ENCODE peak calls at places on chromosome 3, in six cellular contexts. G is left ventricle myocardium inferior, T is tibial artery, E is heart right ventricle, J is AG09319, H is psoas muscle. U is an unnamed sample.

GRCh38 chr3:111874177-111874820 is 15.2 kb downstream of the PHLDB2 start:
- DNase-seq in T (no peak), H (no peak), J (no peak), E (no peak), G (no peak), U (no peak)

GRCh38 chr3:52983336-52983807 is 62.5 kb downstream of the SFMBT1 start:
- DNase-seq in T (no peak), J (no peak), H (no peak), G (no peak), E (no peak), U (no peak)

GRCh38 chr3:111246967-111247760 is 175.5 kb downstream of the NECTIN3 start:
- DNase-seq in G (no peak), T (no peak), J (no peak), H (no peak), E (no peak), U (no peak)

GRCh38 chr3:52136513-52136912 is 17.7 kb downstream of the POC1A start:
- DNase-seq in E (no peak), T (peak), H (peak), J (no peak), G (no peak), U (no peak)

GRCh38 chr3:43872301-43872700 is 181.6 kb downstream of the ABHD5 start:
- DNase-seq in G (no peak), T (no peak), H (no peak), E (no peak), J (no peak), U (no peak)

GRCh38 chr3:89560546-89560945 is 453.1 kb downstream of the EPHA3 start:
- DNase-seq in G (no peak), H (no peak), E (no peak), J (no peak), T (no peak), U (no peak)

GRCh38 chr3:174945276-174945675 is 86.1 kb downstream of the NAALADL2 start:
- DNase-seq in H (no peak), E (no peak), G (no peak), T (no peak), J (no peak), U (no peak)

GRCh38 chr3:153848701-153849100 is 272.5 kb upstream of the ARHGEF26 start:
- DNase-seq in H (no peak), T (no peak), E (no peak), G (no peak), J (no peak), U (no peak)

GRCh38 chr3:67863869-67864268 is 209.5 kb upstream of the SUCLG2 start:
- DNase-seq in E (no peak), H (no peak), T (no peak), J (no peak), G (no peak), U (no peak)

GRCh38 chr3:127608362-127608718 is 10.1 kb downstream of the MCM2 start:
- DNase-seq in J (no peak), H (peak), T (no peak), G (peak), E (peak), U (no peak)

GRCh38 chr3:94734201-94734600 is 671.3 kb downstream of the NSUN3 start:
- DNase-seq in T (no peak), E (no peak), H (no peak), G (no peak), J (no peak), U (no peak)

GRCh38 chr3:42819351-42819965 is 10.2 kb downstream of the ACKR2 start:
- DNase-seq in J (no peak), H (no peak), T (no peak), E (no peak), G (no peak), U (no peak)

GRCh38 chr3:41881233-41881821 is 80.6 kb downstream of the ULK4 start:
- DNase-seq in H (no peak), E (no peak), T (no peak), J (peak), G (no peak), U (no peak)

GRCh38 chr3:123869165-123869564 is 15.0 kb downstream of the MYLK start:
- DNase-seq in H (no peak), T (no peak), G (no peak), E (no peak), J (no peak), U (no peak)

GRCh38 chr3:38084969-38085942 is 46.2 kb downstream of the DLEC1 start:
- DNase-seq in G (no peak), H (no peak), E (no peak), T (no peak), J (no peak), U (no peak)

GRCh38 chr3:107045791-107046190 is 331.4 kb upstream of the CCDC54 start:
- DNase-seq in E (no peak), G (no peak), J (no peak), T (no peak), H (no peak), U (no peak)

GRCh38 chr3:46867550-46867898 is 4.3 kb upstream of the MYL3 start:
- DNase-seq in T (peak), H (peak), G (peak), E (peak), J (no peak), U (no peak)

GRCh38 chr3:16587047-16587702 is 18.0 kb downstream of the DAZL start:
- DNase-seq in G (no peak), J (no peak), T (no peak), E (no peak), H (no peak), U (no peak)

GRCh38 chr3:107404727-107405519 is 27.7 kb downstream of the CCDC54 start:
- DNase-seq in G (no peak), J (no peak), E (no peak), H (no peak), T (no peak), U (no peak)

GRCh38 chr3:8992854-8993253 is 29.6 kb upstream of the RAD18 start:
- DNase-seq in H (no peak), J (no peak), E (no peak), G (no peak), T (no peak), U (no peak)

GRCh38 chr3:161879470-161879869 is 382.9 kb downstream of the OTOL1 start:
- DNase-seq in J (no peak), T (no peak), E (no peak), H (no peak), G (no peak), U (no peak)

GRCh38 chr3:126474498-126475410 is 937 bp downstream of the ZXDC start:
- DNase-seq in J (no peak), G (no peak), T (peak), E (peak), H (peak), U (peak)

GRCh38 chr3:17643691-17644090 is 98.7 kb downstream of the TBC1D5 start:
- DNase-seq in T (no peak), E (no peak), H (no peak), J (peak), G (no peak), U (no peak)

GRCh38 chr3:191363221-191363620 is 32.9 kb upstream of the UTS2B start:
- DNase-seq in E (no peak), G (no peak), H (no peak), J (no peak), T (no peak), U (no peak)

DNA sequence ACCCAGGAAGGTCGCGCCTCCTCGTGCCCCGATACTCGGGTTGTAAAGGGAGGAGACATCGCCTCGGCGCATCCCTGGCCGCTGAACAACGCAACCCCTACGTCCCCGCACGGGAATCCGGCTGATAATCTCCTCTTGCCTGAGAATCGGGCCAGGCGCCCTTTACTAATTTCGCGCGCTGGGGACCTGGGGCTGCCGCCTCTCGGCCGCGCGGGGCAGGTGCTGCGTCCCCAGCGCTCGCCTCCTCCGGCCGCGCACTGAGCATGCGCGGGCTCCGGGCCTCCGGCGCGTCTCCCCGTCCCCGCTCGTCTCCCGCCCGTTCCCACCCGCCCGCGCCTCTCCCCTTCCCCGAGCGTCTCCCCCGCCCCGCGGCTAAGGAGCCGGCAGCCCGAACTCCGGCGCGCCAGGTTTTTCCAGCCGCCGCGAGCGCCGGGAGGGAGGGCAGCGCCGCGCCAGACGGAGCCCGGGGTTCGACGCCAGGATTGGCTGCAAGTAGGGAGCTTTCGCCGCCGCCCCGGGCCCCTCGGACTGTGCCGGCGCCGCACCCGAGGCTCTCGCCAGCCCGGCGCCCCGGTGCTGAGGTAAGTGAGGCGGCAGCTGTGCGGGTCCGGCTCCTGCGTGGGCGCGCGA is at the start of gene CNTN4:
- DNase-seq in T (peak), J (no peak), G (peak), H (peak), E (peak), U (no peak)
- TF ChIP-seq CTCF in T (peak), J (no peak), G (peak), H (no peak), E (no peak), U (no peak)

GRCh38 chr3:196843435-196844110 is 24.1 kb upstream of the SENP5 start:
- DNase-seq in J (no peak), T (no peak), E (no peak), G (no peak), H (no peak), U (no peak)

GRCh38 chr3:196837819-196838420 is 29.8 kb upstream of the SENP5 start:
- DNase-seq in E (peak), T (peak), G (peak), J (peak), H (peak), U (peak)

DNA sequence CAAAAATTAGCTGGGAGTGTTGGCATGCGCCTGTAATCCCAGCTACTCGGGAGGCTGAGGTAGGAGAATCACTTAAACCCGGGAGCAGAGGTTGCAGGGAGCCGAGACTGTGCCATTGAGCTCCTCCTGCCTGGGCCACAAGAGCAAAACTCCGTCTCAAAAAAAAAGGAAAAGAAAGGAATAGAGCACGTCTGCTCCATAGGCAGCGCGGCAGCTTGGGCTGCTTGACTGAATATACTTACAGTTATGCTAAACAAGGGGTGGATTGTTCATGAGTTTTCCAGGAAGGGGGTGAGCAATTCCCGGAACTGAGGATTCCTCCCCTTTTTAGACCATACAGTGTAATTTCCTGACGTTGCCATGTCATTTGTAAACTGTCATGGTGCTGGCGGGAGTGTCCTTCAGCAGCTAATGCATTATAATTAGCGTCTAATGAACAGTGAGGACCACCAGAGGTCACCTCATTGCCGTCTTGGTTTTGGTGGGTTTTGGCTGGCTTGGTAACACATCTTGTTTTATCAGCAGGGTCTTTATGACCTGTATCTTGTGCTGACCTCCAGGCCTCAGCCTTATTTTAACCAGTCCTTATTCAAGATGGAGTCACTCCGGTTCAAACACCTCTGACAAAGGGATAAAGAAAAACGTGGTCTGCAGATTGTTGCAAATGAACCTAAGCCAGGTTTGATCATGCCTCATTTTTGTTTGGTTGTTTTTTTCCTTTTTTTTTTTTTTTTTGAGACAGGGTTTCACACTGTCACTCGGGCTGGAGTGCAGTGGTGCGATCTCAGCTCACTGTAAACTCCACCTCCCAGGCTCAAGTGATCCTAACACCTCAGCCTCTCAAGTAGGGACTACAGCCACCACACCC is 24.9 kb upstream of the SENP5 start:
- DNase-seq in H (no peak), E (no peak), J (no peak), G (no peak), T (no peak), U (no peak)
- TF ChIP-seq CTCF in H (no peak), E (no peak), J (no peak), G (no peak), T (no peak), U (no peak)

DNA sequence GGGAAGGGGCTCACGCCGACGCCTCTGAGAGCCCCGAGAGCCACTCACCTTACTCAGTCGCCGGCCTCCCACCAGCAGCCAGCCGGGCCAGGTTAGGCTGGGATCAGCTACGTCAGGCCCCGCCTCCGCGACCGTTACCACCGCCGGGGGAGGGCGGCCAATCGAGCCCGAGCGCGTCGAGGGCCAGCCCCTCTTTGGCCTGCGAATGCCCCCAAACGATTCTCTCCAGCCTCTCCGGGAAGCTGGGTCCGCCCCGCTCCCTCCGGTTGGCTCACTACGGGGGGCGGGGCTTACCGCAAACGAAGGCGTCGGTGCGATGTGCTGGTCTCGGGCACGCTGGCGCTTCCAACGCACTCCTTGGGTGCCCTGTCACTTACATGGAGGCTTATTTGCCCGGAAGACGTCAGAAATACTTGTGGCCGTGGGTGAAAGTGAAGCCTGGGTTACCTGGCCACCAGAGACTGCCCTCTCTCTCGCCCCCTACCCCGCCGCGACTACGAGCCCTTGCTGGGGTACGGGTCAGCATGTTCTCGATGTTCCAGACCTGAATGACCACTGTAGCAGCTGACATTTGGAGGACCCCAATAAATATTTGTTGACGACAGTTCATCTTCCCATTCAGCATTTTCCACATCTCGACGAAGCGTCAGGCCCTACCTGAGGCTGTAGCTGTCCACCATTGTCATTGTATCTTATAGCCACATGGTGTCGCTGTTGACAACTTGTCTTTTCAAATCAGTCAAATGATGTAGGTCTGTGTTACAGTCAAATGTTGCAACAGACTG is at the start of gene CEP70:
- DNase-seq in E (peak), J (peak), T (peak), H (peak), G (peak), U (peak)
- TF ChIP-seq CTCF in E (peak), J (peak), T (peak), H (peak), G (peak), U (peak)

GRCh38 chr3:48297111-48297810 is 36.2 kb downstream of the SPINK8 start:
- DNase-seq in J (no peak), T (no peak), H (no peak), G (no peak), E (no peak), U (no peak)

GRCh38 chr3:48296699-48297098 is 36.8 kb downstream of the SPINK8 start:
- DNase-seq in H (no peak), G (no peak), T (no peak), E (no peak), J (no peak), U (no peak)

GRCh38 chr3:48299746-48300361 is 33.6 kb downstream of the SPINK8 start:
- DNase-seq in J (no peak), E (no peak), G (no peak), T (no peak), H (no peak), U (no peak)

GRCh38 chr3:48289659-48290058 is 43.8 kb downstream of the SPINK8 start:
- DNase-seq in G (no peak), J (no peak), E (no peak), T (no peak), H (no peak), U (no peak)

GRCh38 chr3:48294611-48295263 is 38.7 kb downstream of the SPINK8 start:
- DNase-seq in E (no peak), J (no peak), H (no peak), G (no peak), T (no peak), U (no peak)
- TF ChIP-seq CTCF in E (no peak), J (no peak), H (no peak), G (no peak), T (no peak), U (no peak)

DNA sequence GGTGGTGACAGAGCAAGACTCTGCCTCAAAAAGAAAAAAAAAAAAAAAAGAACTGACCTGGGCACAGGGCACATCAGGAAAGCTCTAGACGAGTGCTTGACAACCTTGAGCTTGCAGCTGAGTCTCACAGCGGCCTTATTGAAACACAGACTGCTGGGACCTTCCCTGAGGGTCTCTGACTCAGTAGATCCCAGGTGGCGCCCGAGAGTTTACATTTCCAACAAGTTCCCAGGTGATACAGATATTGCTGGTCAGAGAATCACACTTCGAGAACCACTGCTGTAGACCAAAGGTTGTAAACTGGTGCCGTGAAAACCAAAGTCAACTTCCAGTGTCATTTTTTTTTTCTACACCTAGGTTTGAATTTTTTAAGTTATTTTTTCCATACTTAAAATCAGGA is 573.2 kb upstream of the MDFIC2 start:
- DNase-seq in H (no peak), J (no peak), G (no peak), T (no peak), E (no peak), U (no peak)
- TF ChIP-seq CTCF in H (no peak), J (no peak), G (no peak), T (no peak), E (no peak), U (no peak)

GRCh38 chr3:62496509-62496908 is 123.2 kb upstream of the FEZF2 start:
- DNase-seq in E (no peak), J (no peak), T (no peak), G (no peak), H (no peak), U (no peak)

GRCh38 chr3:62497156-62497555 is 123.8 kb upstream of the FEZF2 start:
- DNase-seq in H (no peak), G (no peak), E (no peak), J (no peak), T (no peak), U (no peak)

GRCh38 chr3:62493116-62493801 is 119.9 kb upstream of the FEZF2 start:
- DNase-seq in H (no peak), J (no peak), T (no peak), G (no peak), E (no peak), U (no peak)
- TF ChIP-seq CTCF in H (no peak), J (peak), T (no peak), G (no peak), E (no peak), U (no peak)

GRCh38 chr3:134447371-134447770 is 38.4 kb downstream of the ANAPC13 start:
- DNase-seq in H (no peak), G (no peak), J (no peak), T (no peak), E (no peak), U (no peak)

GRCh38 chr3:134449951-134450350 is 35.8 kb downstream of the ANAPC13 start:
- DNase-seq in T (no peak), G (no peak), J (no peak), H (no peak), E (no peak), U (no peak)

GRCh38 chr3:134448664-134449063 is 37.1 kb downstream of the ANAPC13 start:
- DNase-seq in J (no peak), E (no peak), H (no peak), T (no peak), G (no peak), U (no peak)

GRCh38 chr3:134446800-134447199 is 39.0 kb downstream of the ANAPC13 start:
- DNase-seq in E (no peak), T (no peak), G (no peak), J (no peak), H (no peak), U (no peak)

GRCh38 chr3:134449277-134449676 is 36.5 kb downstream of the ANAPC13 start:
- DNase-seq in T (peak), G (no peak), H (no peak), E (no peak), J (no peak), U (no peak)
- TF ChIP-seq CTCF in T (peak), G (peak), H (peak), E (peak), J (peak), U (no peak)